ENCODE peak calls at places on chromosomes 16 and 17, in seven cellular contexts. H is gastrocnemius medialis, C is HCT116, S is astrocyte of the spinal cord, T is Caki2, V is sciatic nerve, B is right atrium auricular region. G is an unnamed sample.

GRCh38 chr17:77493238-77493812 is 352.6 kb downstream of the SEC14L1 start:
- DNase-seq in V (peak; percentile 60), H (peak; percentile 14), S (no peak), T (no peak), B (no peak), C (no peak), G (peak; percentile 45)

GRCh38 chr17:61143026-61143425 is 256.6 kb upstream of the TBX2 start:
- DNase-seq in V (no peak), S (no peak), C (no peak), H (no peak), B (no peak), T (no peak), G (no peak)

GRCh38 chr16:21946889-21947635 is 6.1 kb upstream of the UQCRC2 start:
- DNase-seq in B (no peak), H (no peak), T (no peak), C (no peak), V (no peak), S (no peak), G (no peak)

GRCh38 chr16:81879625-81880024 is 100.5 kb downstream of the PLCG2 start:
- DNase-seq in S (no peak), C (no peak), H (no peak), T (no peak), V (no peak), B (no peak), G (no peak)

GRCh38 chr17:50201226-50201854 is at the start of gene COL1A1:
- DNase-seq in V (peak; percentile 94), T (no peak), C (no peak), H (no peak), B (peak; percentile 83), S (peak; percentile 91), G (no peak)

GRCh38 chr17:82121660-82122629 is 23.9 kb upstream of the FASN start:
- DNase-seq in T (no peak), H (no peak), V (no peak), C (no peak), B (no peak), S (no peak), G (peak; percentile 91)

GRCh38 chr17:60573139-60573975 is 26.6 kb upstream of the PPM1D start:
- DNase-seq in C (no peak), H (no peak), T (no peak), S (peak; percentile 52), B (no peak), V (no peak), G (peak; percentile 97)

GRCh38 chr17:185445-186138 is 4.1 kb upstream of the DOC2B start:
- DNase-seq in H (no peak), B (no peak), C (no peak), T (no peak), S (no peak), V (no peak), G (no peak)

GRCh38 chr17:79065105-79065670 is 9.4 kb upstream of the ENGASE start:
- DNase-seq in B (no peak), H (peak; percentile 38), C (peak; percentile 52), T (no peak), V (peak; percentile 69), S (no peak), G (no peak)

GRCh38 chr17:15398291-15398690 is 56.9 kb upstream of the TEKT3 start:
- DNase-seq in S (peak; percentile 66), B (no peak), V (no peak), T (peak; percentile 53), H (peak; percentile 60), C (peak; percentile 18), G (peak; percentile 92)

GRCh38 chr17:78113804-78114785 is 14.5 kb downstream of the TMC6 start:
- DNase-seq in H (no peak), S (no peak), T (no peak), V (peak; percentile 48), B (no peak), C (no peak), G (no peak)

GRCh38 chr17:50381920-50382319 is 8.9 kb downstream of the EME1 start:
- DNase-seq in S (no peak), V (no peak), B (no peak), C (no peak), T (no peak), H (no peak), G (no peak)

GRCh38 chr17:6090253-6090652 is 20.1 kb downstream of the WSCD1 start:
- DNase-seq in S (no peak), B (no peak), H (peak; percentile 17), C (no peak), V (no peak), T (no peak), G (no peak)

GRCh38 chr16:57194512-57194911 is 8.4 kb downstream of the RSPRY1 start:
- DNase-seq in H (no peak), S (peak; percentile 95), B (no peak), C (peak; percentile 54), V (no peak), T (peak; percentile 68), G (peak; percentile 66)

GRCh38 chr16:73558219-73558618 is 510.3 kb upstream of the ZFHX3 start:
- DNase-seq in T (no peak), B (no peak), C (no peak), H (no peak), S (no peak), V (no peak), G (no peak)

GRCh38 chr17:62626719-62627218 is 701 bp upstream of the MRC2 start:
- DNase-seq in H (peak; percentile 71), C (no peak), S (peak; percentile 81), V (peak; percentile 74), B (peak; percentile 86), T (no peak), G (no peak)

G was measured in islet precursor cell.